ENCODE peak calls at places on chromosomes 3 and 15, in six cellular contexts. Y is K562, E is HepG2, V is GM12891, K is H1, P is GM12878. N is an unnamed sample.

GRCh38 chr15:56254270-56254669 is 10.6 kb upstream of the RFX7 start:
- DNase-seq in E (no peak), P (no peak), V (no peak), Y (no peak), K (no peak), N (no peak)

GRCh38 chr15:98658831-98659699 is 10.7 kb downstream of the IGF1R start:
- DNase-seq in E (peak), P (peak), V (peak), K (no peak), Y (peak), N (no peak)

GRCh38 chr3:69838696-69839515 is 99.6 kb downstream of the MITF start:
- DNase-seq in E (no peak), V (no peak), K (no peak), P (no peak), Y (no peak), N (no peak)

GRCh38 chr15:60840306-60840702 is 361.4 kb upstream of the ICE2 start:
- DNase-seq in E (no peak), P (no peak), Y (no peak), K (no peak), V (no peak), N (no peak)

GRCh38 chr3:15428539-15428938 is 1.1 kb downstream of the EAF1 start:
- DNase-seq in V (no peak), K (no peak), Y (no peak), E (no peak), P (no peak), N (no peak)

GRCh38 chr3:128969993-128970740 is 23.7 kb downstream of the CFAP92 start:
- DNase-seq in P (no peak), E (peak), K (no peak), V (no peak), Y (peak), N (peak)

GRCh38 chr3:63395960-63396359 is 117.9 kb downstream of the SYNPR start:
- DNase-seq in P (no peak), V (no peak), K (no peak), Y (no peak), E (no peak), N (no peak)

GRCh38 chr3:47705391-47705790 is 76.3 kb downstream of the SMARCC1 start:
- DNase-seq in K (no peak), E (no peak), Y (no peak), P (no peak), V (no peak), N (no peak)

GRCh38 chr3:177238661-177239216 is 41.5 kb upstream of the TBL1XR1 start:
- DNase-seq in V (no peak), E (no peak), P (no peak), Y (no peak), K (no peak), N (no peak)

GRCh38 chr15:86515625-86516024 is 436.0 kb downstream of the AGBL1 start:
- DNase-seq in P (no peak), V (no peak), K (no peak), E (no peak), Y (no peak), N (no peak)

GRCh38 chr3:42853056-42853455 is 22.6 kb downstream of the CYP8B1 start:
- DNase-seq in K (no peak), Y (no peak), P (no peak), V (no peak), E (no peak), N (no peak)

GRCh38 chr15:99158626-99159412 is 53.9 kb downstream of the SYNM start:
- DNase-seq in Y (no peak), E (no peak), V (no peak), K (no peak), P (no peak), N (no peak)

GRCh38 chr3:60053518-60054265 is 1003.9 kb upstream of the CFAP20DC start:
- DNase-seq in E (no peak), Y (peak), P (no peak), K (no peak), V (no peak), N (no peak)

GRCh38 chr3:101902041-101902440 is 52.7 kb downstream of the NFKBIZ start:
- DNase-seq in P (no peak), E (no peak), V (no peak), K (no peak), Y (no peak), N (no peak)

DNA sequence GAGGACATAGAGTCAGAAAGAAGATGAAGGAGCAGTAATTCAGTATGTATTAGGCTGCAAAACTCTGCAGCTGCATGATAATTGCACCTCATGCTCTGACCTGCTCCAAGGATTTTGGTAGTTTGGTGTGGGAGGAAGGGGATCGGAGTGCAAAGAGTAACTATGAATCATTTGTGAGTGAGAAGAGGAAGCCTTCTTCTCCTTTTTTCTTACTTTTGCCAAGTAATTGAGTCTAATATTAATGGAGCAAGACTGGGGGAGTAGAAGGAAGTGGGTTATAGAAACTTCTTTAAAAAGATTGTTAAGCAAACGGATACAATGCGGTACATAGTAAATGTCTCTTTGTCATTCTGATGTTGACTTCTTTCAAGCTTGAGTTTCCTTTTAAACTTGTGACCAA is 276.5 kb downstream of the EDEM1 start:
- DNase-seq in E (no peak), K (no peak), P (no peak), V (no peak), Y (no peak), N (no peak)
- TF ChIP-seq POLR2A in E (no peak), K (no peak), P (no peak), V (no peak), Y (no peak), N (no peak)

GRCh38 chr3:100269410-100270217 is 8.8 kb downstream of the TBC1D23 start:
- DNase-seq in K (no peak), Y (no peak), E (no peak), P (no peak), V (no peak), N (no peak)
- TF ChIP-seq POLR2AphosphoS5 in K (no peak), Y (no peak), E (no peak), P (no peak), V (no peak), N (no peak)

DNA sequence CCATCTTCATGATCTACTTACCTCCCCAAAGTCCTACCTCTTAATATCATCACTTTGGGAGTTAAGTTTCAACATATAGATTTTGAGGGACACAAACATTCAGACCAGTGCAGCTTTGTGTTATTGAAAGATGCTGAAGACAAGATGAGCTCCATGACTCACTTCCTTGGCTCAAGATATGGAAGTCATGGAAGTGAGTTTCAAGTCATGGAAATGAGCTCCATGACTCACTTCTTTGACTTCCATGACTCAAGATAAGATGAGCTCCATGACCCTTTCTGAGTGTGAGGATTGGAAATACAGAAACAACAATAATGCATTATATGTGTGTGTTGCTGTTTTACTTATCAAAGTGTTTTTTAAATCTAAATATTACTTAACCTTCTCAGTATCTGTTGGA is 170.2 kb upstream of the TPRG1 start:
- DNase-seq in K (no peak), V (no peak), P (no peak), Y (no peak), E (no peak), N (no peak)
- TF ChIP-seq TAF1 in K (no peak), V (no peak), P (no peak), Y (no peak), E (no peak), N (no peak)

GRCh38 chr3:118171236-118171852 is 863.3 kb downstream of the IGSF11 start:
- DNase-seq in Y (no peak), V (no peak), K (no peak), P (no peak), E (no peak), N (no peak)
- TF ChIP-seq POLR2A in Y (no peak), V (no peak), K (no peak), P (no peak), E (no peak), N (no peak)

GRCh38 chr3:187571701-187572100 is 98.5 kb downstream of the SST start:
- DNase-seq in E (no peak), Y (no peak), V (no peak), K (no peak), P (no peak), N (no peak)
- TF ChIP-seq POLR2AphosphoS5 in E (no peak), Y (no peak), V (no peak), K (no peak), P (no peak), N (no peak)

GRCh38 chr3:121269389-121269788 is 276.4 kb downstream of the POLQ start:
- DNase-seq in Y (no peak), K (no peak), V (no peak), P (no peak), E (no peak), N (no peak)

DNA sequence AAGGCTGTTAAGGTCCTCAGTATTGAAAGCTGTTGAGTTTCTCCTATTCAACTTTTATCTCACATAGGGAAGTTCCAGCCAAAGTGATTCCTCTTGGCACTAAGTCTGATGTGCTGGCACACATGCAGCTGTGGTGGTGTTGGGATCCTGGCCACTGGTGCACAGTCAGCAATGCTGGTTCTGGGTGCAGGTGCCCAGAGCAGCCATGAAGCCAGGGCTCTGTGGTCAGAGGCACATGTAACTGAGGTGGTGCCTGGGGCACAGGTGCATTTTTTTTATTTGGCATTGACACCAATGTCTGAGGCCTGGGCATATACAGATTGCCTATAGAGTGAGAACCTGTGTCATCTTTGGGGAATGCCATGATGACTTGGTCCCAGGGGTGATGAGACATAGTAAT is 271.4 kb downstream of the POLQ start:
- DNase-seq in P (no peak), Y (no peak), K (no peak), E (no peak), V (no peak), N (no peak)
- TF ChIP-seq TAF1 in P (no peak), Y (no peak), K (no peak), E (no peak), V (no peak), N (no peak)

DNA sequence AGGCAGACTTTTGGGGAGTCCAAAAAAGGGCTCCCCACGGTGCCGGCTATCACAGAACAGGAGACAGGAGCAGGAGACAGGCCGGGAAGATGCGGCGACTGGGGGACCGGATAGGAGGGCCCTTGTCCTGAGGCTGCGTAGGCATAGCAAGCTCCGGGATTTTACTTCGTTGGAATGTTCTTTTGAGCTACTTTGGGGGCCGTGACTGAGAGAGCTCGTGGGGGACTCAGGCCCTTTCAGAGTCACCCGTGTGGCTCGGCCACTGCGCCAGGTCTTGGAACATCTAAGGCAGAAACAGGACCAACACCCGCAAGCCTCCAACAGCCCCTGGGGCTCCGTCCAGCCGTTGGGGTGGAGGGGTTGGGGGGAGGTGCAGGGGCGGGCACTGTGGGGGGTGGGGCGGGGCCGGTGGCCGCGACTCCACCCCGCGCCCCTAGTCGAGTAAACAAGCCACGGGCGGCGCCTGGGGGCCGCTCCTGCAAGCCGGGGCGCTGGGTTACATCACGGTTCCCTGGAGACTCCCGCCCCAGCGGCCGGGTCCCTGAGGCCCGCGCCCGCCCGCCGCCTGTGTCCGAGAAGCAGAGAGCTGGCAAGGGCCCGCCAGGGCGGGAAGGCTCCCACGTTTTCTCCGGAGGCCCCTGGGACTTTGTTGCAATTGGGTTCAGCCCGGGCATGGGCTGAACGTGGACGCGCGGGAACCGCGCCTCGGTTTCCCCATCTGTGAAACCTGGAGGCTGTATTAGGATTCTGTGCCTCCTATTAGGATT is 23.3 kb upstream of the C15orf39 start:
- DNase-seq in E (peak), V (peak), P (no peak), Y (peak), K (no peak), N (peak)
- TF ChIP-seq POLR2A in E (peak), V (no peak), P (no peak), Y (no peak), K (no peak), N (no peak)

GRCh38 chr15:82544431-82544830 is 4.2 kb upstream of the RPS17 start:
- DNase-seq in Y (no peak), E (no peak), K (no peak), V (no peak), P (no peak), N (no peak)
- TF ChIP-seq POLR2AphosphoS5 in Y (no peak), E (no peak), K (no peak), V (no peak), P (no peak), N (no peak)

GRCh38 chr3:87045473-87045872 is 54.5 kb upstream of the VGLL3 start:
- DNase-seq in P (no peak), K (no peak), V (no peak), Y (no peak), E (no peak), N (no peak)
- TF ChIP-seq TAF1 in P (no peak), K (no peak), V (no peak), Y (no peak), E (no peak), N (no peak)

DNA sequence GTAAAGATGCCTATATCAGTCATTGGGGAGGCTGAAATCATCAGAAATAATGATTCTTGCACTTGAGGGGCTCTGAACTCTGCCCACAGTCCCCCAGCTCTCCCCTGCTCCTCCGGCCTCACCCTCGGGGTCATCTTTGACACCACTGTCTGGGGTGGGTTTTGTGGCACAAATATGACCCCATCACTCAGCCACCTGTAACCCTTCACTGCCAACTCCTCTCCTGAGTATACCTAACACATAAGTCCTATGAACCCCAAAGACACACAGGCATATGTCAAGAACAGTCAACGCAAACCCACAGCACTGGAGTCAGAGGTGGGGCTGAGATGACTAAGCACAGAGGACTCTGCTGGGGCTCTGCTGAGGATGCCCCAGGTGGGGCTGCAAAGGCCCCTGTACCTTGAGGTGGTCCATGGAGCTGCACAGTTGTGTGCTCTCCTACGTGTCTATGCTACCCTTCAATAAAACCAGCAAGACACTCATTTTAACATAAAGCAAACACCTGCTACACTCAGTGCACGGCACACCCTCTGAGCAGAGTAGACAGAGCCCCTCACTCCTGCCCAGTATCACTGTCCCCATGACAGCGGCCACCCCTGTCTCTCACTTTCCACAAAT is 29.9 kb downstream of the SLC41A3 start:
- DNase-seq in K (no peak), V (no peak), P (no peak), Y (no peak), E (no peak), N (no peak)
- TF ChIP-seq POLR2A in K (no peak), V (no peak), P (no peak), Y (no peak), E (no peak), N (no peak)

N was measured in GM12892.